ENCODE peak calls at places on chromosome 5, in six cellular contexts. I is neural progenitor cell, L is kidney, S is body of pancreas, D is caudate nucleus, J is heart right ventricle. V is an unnamed sample.

GRCh38 chr5:123115020-123115419 is 26.0 kb downstream of the PRDM6 start:
- DNase-seq in L (no peak), I (no peak), J (no peak), D (no peak), S (no peak), V (no peak)

GRCh38 chr5:102796481-102796880 is 41.4 kb downstream of the PAM start:
- DNase-seq in I (no peak), D (no peak), S (no peak), L (no peak), J (no peak), V (no peak)

GRCh38 chr5:115309751-115310370 is 13.4 kb upstream of the CCDC112 start:
- DNase-seq in I (peak), J (no peak), L (no peak), D (no peak), S (no peak), V (no peak)

GRCh38 chr5:132677191-132677590 is 3.4 kb downstream of the IL4 start:
- DNase-seq in I (peak), D (no peak), J (no peak), L (no peak), S (peak), V (no peak)

GRCh38 chr5:140794594-140795258 is at the start of gene PCDHA2:
- DNase-seq in D (no peak), I (peak), S (no peak), J (no peak), L (no peak), V (no peak)

GRCh38 chr5:124252751-124253146 is 493.7 kb downstream of the ZNF608 start:
- DNase-seq in I (no peak), L (no peak), D (no peak), S (no peak), J (no peak), V (no peak)

GRCh38 chr5:71699751-71700150 is 19.3 kb upstream of the CARTPT start:
- DNase-seq in S (no peak), L (no peak), D (no peak), I (no peak), J (no peak), V (no peak)

GRCh38 chr5:128546658-128547281 is 8.7 kb upstream of the FBN2 start:
- DNase-seq in D (no peak), J (no peak), S (no peak), I (no peak), L (no peak), V (no peak)

GRCh38 chr5:16773990-16774389 is 157.2 kb upstream of the RETREG1 start:
- DNase-seq in S (peak), I (peak), L (no peak), J (no peak), D (no peak), V (no peak)

GRCh38 chr5:9551567-9551966 is 5.7 kb upstream of the SEMA5A start:
- DNase-seq in J (no peak), S (no peak), I (no peak), D (no peak), L (no peak), V (no peak)

GRCh38 chr5:139755892-139756671 is 39.5 kb upstream of the PSD2 start:
- DNase-seq in J (no peak), D (no peak), L (peak), I (peak), S (peak), V (no peak)

GRCh38 chr5:79827159-79827562 is 137.5 kb downstream of the CMYA5 start:
- DNase-seq in S (no peak), D (no peak), I (no peak), L (no peak), J (no peak), V (no peak)

GRCh38 chr5:150999704-151000452 is 20.5 kb upstream of the GPX3 start:
- DNase-seq in J (peak), D (no peak), I (no peak), L (no peak), S (peak), V (peak)

GRCh38 chr5:108615216-108615615 is 132.5 kb upstream of the FER start:
- DNase-seq in J (no peak), I (no peak), D (no peak), L (no peak), S (no peak), V (no peak)

GRCh38 chr5:50667079-50667652 is 729 bp downstream of the PARP8 start:
- DNase-seq in I (peak), D (peak), L (peak), S (peak), J (peak), V (peak)

GRCh38 chr5:101678494-101679193 is 617.4 kb downstream of the SLCO4C1 start:
- DNase-seq in I (peak), L (no peak), D (peak), S (peak), J (peak), V (peak)

GRCh38 chr5:103445426-103446035 is 117.1 kb downstream of the NUDT12 start:
- DNase-seq in S (no peak), I (peak), D (no peak), L (no peak), J (no peak), V (no peak)

GRCh38 chr5:146007973-146008372 is 71.6 kb downstream of the SH3RF2 start:
- DNase-seq in J (no peak), I (no peak), L (no peak), S (no peak), D (no peak), V (no peak)

GRCh38 chr5:180349391-180349790 is 3.7 kb downstream of the GFPT2 start:
- DNase-seq in D (no peak), L (peak), J (no peak), I (no peak), S (no peak), V (no peak)

GRCh38 chr5:24644757-24645156 is at the start of gene CDH10:
- DNase-seq in I (peak), S (peak), L (no peak), J (no peak), D (peak), V (peak)

DNA sequence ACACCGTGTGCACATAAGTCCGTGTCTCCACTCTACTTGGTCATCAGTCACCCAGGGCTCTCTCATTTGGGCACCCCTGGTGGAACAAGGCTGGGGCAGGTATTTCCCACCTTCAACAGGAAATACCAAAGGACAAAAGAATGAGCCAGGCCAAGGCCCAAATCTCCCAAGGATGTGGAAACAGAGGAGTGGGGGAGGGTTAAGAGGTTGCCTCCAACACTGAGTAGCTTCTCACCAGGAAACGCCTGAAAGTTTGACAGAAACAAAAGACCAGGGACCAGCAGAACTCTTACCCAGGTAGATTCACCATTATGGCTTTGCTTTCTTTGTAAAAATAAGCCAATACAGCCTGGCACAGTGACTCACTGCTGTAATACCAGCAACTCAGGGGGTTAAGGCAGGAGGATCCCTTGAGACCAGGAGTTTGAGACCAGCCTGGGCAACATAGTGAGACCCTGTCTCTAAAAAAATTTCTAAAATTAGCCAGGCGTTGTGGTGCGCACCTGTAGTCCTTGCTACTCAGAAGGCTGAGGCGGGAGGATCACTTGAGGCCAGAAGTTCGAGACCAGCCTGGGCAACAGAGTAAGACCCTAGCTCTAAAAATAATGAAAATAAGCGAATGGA is 12.7 kb downstream of the SLC1A3 start:
- DNase-seq in I (no peak), D (no peak), S (no peak), J (no peak), L (no peak), V (no peak)
- H3K27ac ChIP-seq in I (no peak), D (no peak), S (no peak), J (no peak), L (no peak), V (no peak)

GRCh38 chr5:170495796-170496195 is 8.0 kb upstream of the KCNIP1 start:
- DNase-seq in L (no peak), J (no peak), S (no peak), I (no peak), D (no peak), V (no peak)

GRCh38 chr5:170497311-170498038 is 6.3 kb upstream of the KCNIP1 start:
- DNase-seq in I (peak), L (peak), S (no peak), D (peak), J (no peak), V (no peak)

GRCh38 chr5:170494036-170494435 is 9.8 kb upstream of the KCNIP1 start:
- DNase-seq in L (no peak), D (no peak), J (no peak), S (no peak), I (no peak), V (no peak)

GRCh38 chr5:170498811-170499210 is 5.0 kb upstream of the KCNIP1 start:
- DNase-seq in D (no peak), L (no peak), I (no peak), S (no peak), J (no peak), V (no peak)

GRCh38 chr5:170496629-170497028 is 7.2 kb upstream of the KCNIP1 start:
- DNase-seq in D (no peak), L (no peak), S (no peak), J (no peak), I (no peak), V (no peak)
- H3K27ac ChIP-seq in D (no peak), L (no peak), S (no peak), J (no peak), I (no peak), V (no peak)

GRCh38 chr5:148903587-148903986 is 77.2 kb downstream of the ADRB2 start:
- DNase-seq in D (no peak), S (no peak), J (no peak), I (no peak), L (no peak), V (no peak)
- H3K27ac ChIP-seq in D (no peak), S (no peak), J (no peak), I (no peak), L (no peak), V (no peak)

DNA sequence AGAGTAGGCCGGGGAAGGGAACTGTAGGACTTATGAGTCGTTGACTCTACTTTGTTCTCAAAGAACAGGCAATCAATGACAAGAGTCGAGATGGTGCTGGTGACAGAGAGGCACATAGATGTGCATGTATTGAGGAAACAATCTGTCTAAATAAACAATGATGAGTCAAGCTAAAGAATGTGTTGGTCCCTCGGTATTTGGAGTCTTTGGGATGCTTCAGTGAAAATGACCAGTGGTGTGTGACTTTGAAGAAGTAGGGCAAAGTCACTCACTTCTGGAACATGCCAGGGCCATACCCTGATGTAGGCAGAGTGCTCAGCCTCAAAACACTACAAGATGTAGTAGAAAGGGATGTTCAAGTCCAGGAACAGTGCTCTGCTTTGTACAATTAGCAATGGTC is 288.1 kb upstream of the PANK3 start:
- DNase-seq in S (no peak), I (no peak), D (no peak), J (no peak), L (no peak), V (no peak)
- H3K27ac ChIP-seq in S (no peak), I (no peak), D (no peak), J (no peak), L (no peak), V (no peak)

GRCh38 chr5:159962214-159962613 is 45.9 kb downstream of the ADRA1B start:
- DNase-seq in L (no peak), J (no peak), S (no peak), I (no peak), D (no peak), V (no peak)

GRCh38 chr5:159963967-159964366 is 45.0 kb upstream of the TTC1 start:
- DNase-seq in I (no peak), S (no peak), L (no peak), J (no peak), D (no peak), V (no peak)

GRCh38 chr5:159961761-159962160 is 45.5 kb downstream of the ADRA1B start:
- DNase-seq in I (no peak), D (no peak), J (no peak), S (no peak), L (no peak), V (no peak)

GRCh38 chr5:159961176-159961689 is 45.0 kb downstream of the ADRA1B start:
- DNase-seq in J (no peak), I (no peak), S (no peak), L (no peak), D (no peak), V (no peak)

DNA sequence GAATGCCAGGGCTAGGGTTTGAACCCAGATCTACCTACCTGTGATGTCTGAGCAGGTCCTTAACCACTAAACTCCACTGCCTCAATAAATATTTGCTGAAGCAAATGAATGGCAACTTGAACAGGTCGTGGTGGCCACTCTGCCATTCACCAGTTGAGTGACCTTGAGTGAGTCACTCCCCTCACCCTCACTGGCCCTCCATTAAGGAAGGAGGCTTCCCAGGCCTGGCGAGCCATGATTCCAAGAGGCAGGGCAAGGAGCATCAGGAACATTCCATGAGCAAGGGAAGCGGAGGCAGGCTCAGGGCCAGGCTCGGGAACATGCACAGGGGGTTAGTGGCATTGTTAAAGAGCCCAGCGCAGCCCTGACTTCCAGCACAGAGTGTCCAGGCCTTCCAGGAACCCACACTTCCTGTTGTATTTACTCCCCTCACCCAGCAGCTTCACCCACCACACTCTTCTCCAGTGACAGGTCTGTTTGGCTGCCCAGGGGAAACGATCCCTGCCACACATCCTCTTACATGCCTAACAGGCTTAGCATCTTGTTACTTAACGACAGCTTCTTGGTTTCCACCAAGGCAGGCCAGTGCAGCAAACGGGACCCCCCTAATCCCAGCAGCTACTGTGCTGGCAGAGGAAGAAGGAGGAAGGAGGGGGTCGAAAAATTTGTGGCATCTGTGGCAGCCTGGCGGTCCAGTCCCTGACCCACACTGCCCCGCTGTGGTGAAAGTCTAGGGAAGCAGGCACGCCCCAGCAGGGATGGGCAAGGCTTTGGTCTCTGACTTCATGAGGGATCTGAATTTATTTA is 43.7 kb upstream of the TTC1 start:
- DNase-seq in J (peak), L (peak), D (no peak), S (peak), I (peak), V (peak)
- H3K27ac ChIP-seq in J (no peak), L (no peak), D (no peak), S (no peak), I (no peak), V (no peak)

DNA sequence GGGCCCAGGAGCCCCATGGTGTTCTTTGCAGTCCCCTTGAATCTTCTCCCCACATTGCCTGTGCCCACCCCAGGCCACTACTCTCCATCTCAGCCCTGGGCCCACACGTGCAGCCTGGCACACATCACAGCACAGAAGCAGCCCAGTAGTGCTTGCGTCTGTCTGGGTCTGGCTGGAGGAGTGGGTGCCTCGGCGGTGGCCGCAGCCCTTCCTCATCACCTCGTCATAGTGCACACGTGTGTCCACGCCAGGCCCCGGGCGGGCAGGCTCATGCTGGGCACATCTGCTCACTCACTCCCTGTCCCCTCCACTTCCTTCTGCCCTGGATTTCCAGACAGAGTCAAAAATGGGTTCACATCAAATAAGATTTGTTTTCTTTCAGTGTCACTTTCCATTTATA is 33.3 kb downstream of the FGF1 start:
- DNase-seq in L (no peak), S (no peak), I (no peak), D (no peak), J (no peak), V (no peak)
- H3K27ac ChIP-seq in L (no peak), S (no peak), I (no peak), D (no peak), J (peak), V (no peak)

DNA sequence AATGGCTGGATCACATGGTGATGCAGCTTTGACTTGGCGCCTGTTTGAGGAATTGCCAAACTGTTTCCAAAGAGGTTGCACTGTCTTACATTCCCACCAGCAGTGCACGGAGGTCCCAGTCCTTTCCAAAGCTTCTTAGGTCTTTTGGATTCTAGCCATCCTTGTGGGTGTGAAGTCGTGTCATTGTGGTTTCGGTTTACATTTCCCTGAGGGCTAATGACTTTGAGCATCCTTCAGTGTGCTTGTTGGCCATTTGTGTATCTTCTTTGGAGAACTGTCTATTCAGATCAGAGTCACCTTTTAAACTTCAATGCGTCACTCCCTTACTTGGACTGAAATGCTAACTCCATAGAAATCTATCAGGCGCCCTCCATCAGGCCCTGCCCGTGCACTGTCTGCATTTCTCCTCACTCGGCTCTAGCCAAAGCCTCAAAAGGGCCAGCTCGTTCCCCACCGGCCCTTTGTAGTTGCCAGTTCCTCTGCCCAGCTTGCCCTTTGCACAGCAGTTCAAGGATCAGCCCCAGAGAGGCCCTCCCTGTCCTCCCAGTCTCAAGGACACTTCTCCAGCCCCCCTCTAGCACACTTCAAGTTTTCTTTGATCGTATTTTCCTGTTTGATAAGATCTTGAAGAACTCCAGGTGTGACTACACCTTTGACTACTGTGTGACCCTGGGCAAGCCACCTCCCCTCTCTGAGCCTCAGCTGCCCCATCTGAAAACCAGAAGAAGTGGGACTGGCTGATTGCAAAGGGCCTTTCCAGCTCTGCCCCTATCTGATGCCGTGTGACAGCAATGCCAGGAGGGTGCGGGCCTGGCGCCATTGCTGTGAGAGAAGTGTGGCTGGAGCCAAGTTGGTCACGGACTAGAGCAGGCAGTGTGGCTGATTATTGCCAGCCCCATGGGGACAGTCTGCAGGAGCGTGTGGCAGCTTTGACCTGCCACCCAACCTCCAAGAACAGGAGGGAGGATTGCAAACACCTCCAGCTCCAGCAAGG is 5.6 kb downstream of the HRH2 start:
- DNase-seq in J (peak), D (no peak), S (peak), I (no peak), L (no peak), V (no peak)
- H3K27ac ChIP-seq in J (peak), D (no peak), S (no peak), I (no peak), L (no peak), V (no peak)